ENCODE peak calls at places on chromosomes 11 and 22, in ten cellular contexts. M, H, S, F, Y, O, Q, W, P and K are unnamed samples. For H3K36me3 and H3K9me3, the result is how much of the 10 kb centered on the place peaks cover.

GRCh38 chr11:3147257-3147619 is 17.9 kb downstream of the OSBPL5 start:
- DNase-seq in Y (no peak), Q (peak), H (no peak), O (peak), S (peak), P (no peak), F (no peak), M (no peak), W (no peak), K (peak)

GRCh38 chr11:17280494-17281127 is 4.1 kb downstream of the NUCB2 start:
- DNase-seq in H (no peak), F (no peak), P (no peak), S (peak), Q (no peak), M (no peak), W (no peak), Y (no peak), O (no peak), K (no peak)

GRCh38 chr11:12540075-12540685 is 134.0 kb upstream of the TEAD1 start:
- DNase-seq in O (no peak), F (no peak), M (no peak), Y (no peak), Q (no peak), H (no peak), W (no peak), P (no peak), S (peak), K (no peak)

GRCh38 chr11:126485021-126485781 is 129.7 kb downstream of the ST3GAL4 start:
- DNase-seq in M (no peak), F (peak), O (no peak), H (no peak), P (no peak), Q (peak), S (peak), W (no peak), Y (no peak), K (no peak)

GRCh38 chr11:47418454-47419259 is 7.6 kb downstream of the PSMC3 start:
- DNase-seq in O (no peak), Q (no peak), Y (no peak), S (no peak), P (no peak), M (no peak), H (no peak), W (no peak), F (no peak), K (no peak)

GRCh38 chr11:116777056-116777455 is 4.3 kb upstream of the BUD13 start:
- DNase-seq in F (no peak), W (no peak), Y (no peak), S (no peak), H (no peak), M (no peak), O (no peak), Q (no peak), P (no peak), K (no peak)

GRCh38 chr11:96215094-96215782 is 127.8 kb downstream of the MAML2 start:
- DNase-seq in O (no peak), W (no peak), H (no peak), M (peak), Y (no peak), S (peak), F (no peak), P (no peak), Q (no peak), K (no peak)

GRCh38 chr11:64266339-64266738 is 15.0 kb downstream of the PLCB3 start:
- DNase-seq in S (no peak), O (no peak), F (no peak), H (no peak), P (no peak), M (no peak), Q (peak), Y (no peak), W (peak), K (peak)

GRCh38 chr11:72743321-72744221 is 8.6 kb downstream of the ARAP1 start:
- DNase-seq in H (no peak), F (no peak), Q (peak), O (no peak), Y (no peak), P (no peak), W (no peak), S (no peak), M (no peak), K (no peak)

GRCh38 chr11:109015283-109015682 is 350.4 kb downstream of the DDX10 start:
- DNase-seq in M (peak), Y (no peak), O (no peak), F (peak), S (peak), H (no peak), W (no peak), P (no peak), Q (no peak), K (no peak)

GRCh38 chr11:116782728-116783127 is 5.1 kb downstream of the ZPR1 start:
- DNase-seq in Q (no peak), H (no peak), P (no peak), S (peak), F (peak), O (no peak), M (no peak), W (no peak), Y (no peak), K (no peak)

GRCh38 chr11:112837162-112837826 is 123.9 kb upstream of the NCAM1 start:
- DNase-seq in F (no peak), H (peak), W (no peak), S (no peak), O (no peak), M (no peak), Q (no peak), P (no peak), Y (no peak), K (no peak)

GRCh38 chr11:111938687-111939160 is 1.6 kb downstream of the DIXDC1 start:
- DNase-seq in Q (no peak), H (no peak), O (no peak), W (no peak), Y (no peak), F (peak), M (peak), S (peak), P (no peak), K (no peak)

GRCh38 chr11:118746988-118747585 is 43.9 kb downstream of the DDX6 start:
- DNase-seq in M (no peak), W (no peak), P (no peak), F (no peak), Y (no peak), O (no peak), H (no peak), S (peak), Q (no peak), K (no peak)
- H3K4me3 ChIP-seq in M (no peak), W (no peak), P (no peak), F (no peak), Y (no peak), O (no peak), H (no peak), S (no peak), Q (no peak), K (no peak)

GRCh38 chr22:49787861-49788260 is 39.8 kb downstream of the BRD1 start:
- DNase-seq in P (no peak), O (no peak), F (no peak), S (no peak), Y (no peak), M (no peak), Q (no peak), W (no peak), H (no peak), K (no peak)
- H3K36me3 ChIP-seq in P (half or more), O (under half), F (under half), S (under half), Y (half or more), M (half or more), Q (under half), W (under half), H (under half), K (under half)

DNA sequence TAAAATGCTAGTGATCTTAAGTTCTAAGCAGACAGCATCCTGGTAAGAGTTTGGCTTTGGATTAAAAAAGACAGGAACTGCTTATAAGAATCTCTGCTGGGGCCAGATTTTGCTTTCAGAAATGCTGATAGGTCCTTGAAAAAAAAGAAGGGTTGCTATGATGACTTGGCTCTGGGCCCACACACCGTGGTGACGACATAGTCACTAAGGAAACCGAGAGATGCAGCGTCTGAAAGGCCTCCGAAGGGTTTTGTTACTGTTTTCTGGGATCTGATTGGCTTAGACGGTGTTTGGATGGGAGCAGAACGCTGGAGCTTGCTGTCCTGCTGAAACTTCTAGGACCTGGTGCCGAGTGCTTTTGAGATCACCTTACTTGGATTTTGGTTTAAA is 8.4 kb downstream of the FAM118A start:
- DNase-seq in H (peak), Y (no peak), M (peak), S (peak), W (peak), O (peak), Q (peak), P (peak), F (peak), K (peak)
- H3K9me3 ChIP-seq in H (under half), Y (under half), M (under half), S (under half), W (under half), O (under half), Q (under half), P (under half), F (under half), K (under half)

DNA sequence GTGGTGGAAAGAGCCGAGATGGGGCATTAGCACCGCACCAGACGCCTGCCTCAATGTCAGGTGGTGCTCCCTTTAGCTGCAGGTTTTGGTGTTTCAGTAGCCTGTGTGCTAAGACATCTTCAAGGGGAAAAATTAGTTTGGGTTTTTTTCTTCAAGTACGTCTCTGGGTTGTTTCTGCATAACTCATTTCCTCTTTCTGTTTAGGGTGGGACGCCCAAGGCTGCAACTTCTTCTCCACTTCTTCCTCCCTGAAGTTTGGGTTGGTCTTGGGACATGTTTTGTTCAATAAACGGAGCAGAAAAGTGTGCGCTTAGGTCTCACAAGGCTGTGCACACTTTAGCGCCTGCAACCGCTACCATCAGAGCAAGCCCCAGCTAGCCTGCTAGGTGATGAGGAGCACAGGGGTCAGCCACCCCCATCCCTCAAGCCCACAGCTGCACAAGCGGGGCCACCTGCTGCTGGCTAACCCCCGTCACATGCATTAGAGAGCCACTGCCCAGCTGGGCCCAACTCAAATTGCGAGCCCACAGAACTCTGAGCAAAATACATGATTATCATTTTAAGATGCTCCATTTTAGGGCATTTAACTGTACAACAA is 1495.8 kb downstream of the TBC1D22A start:
- DNase-seq in P (peak), F (no peak), O (no peak), Y (no peak), M (no peak), W (no peak), Q (no peak), H (no peak), S (no peak), K (no peak)
- H3K4me3 ChIP-seq in P (no peak), F (no peak), O (no peak), Y (no peak), M (no peak), W (no peak), Q (no peak), H (no peak), S (no peak), K (no peak)

DNA sequence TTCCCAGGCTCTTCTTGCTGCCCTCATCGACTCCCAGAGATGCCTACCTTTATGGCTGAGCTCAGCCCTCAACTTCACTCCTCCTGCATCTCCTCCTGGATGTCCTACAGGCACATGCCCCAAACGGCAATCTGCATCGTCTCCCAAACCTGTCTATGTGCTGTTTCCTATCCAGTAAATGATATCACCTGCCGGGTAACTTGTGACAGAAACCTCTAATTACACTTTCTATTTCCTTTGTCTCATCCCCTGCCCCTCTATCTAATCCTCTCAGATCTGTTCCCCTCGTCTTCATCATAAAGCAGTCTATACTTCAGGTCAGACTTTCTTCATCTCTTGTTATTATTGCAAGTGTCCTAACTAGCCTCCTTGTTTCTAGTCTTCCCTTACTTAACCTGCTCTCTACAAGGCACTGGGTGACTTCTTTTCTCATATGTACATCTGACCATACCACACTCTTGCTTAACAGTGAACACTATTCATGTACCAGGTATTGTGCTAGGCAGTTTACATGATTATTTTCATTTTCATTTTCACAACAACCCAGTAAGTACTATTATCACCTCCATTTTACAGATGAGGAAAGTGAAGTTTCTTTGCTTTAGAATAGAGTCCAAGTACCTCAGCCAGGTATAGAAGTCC is 21.9 kb upstream of the UCP3 start:
- DNase-seq in Y (no peak), M (no peak), H (no peak), P (no peak), S (no peak), W (no peak), Q (no peak), F (no peak), O (no peak), K (no peak)
- H3K36me3 ChIP-seq in Y (under half), M (under half), H (under half), P (half or more), S (under half), W (under half), Q (under half), F (under half), O (under half), K (under half)

GRCh38 chr22:49015459-49015858 is 812.2 kb downstream of the BRD1 start:
- DNase-seq in O (no peak), Q (no peak), F (no peak), P (peak), Y (no peak), S (no peak), M (no peak), W (no peak), H (no peak), K (peak)
- H3K9me3 ChIP-seq in O (under half), Q (under half), F (under half), P (under half), Y (under half), S (under half), M (under half), W (under half), H (under half), K (under half)

GRCh38 chr22:17706947-17707346 is 67.3 kb downstream of the BID start:
- DNase-seq in M (no peak), P (no peak), S (no peak), W (no peak), Q (no peak), F (no peak), Y (no peak), H (no peak), O (no peak), K (no peak)
- H3K4me3 ChIP-seq in M (peak), P (peak), S (peak), W (peak), Q (peak), F (peak), Y (no peak), H (no peak), O (peak), K (no peak)

GRCh38 chr11:131510662-131511061 is 140.2 kb downstream of the NTM start:
- DNase-seq in O (no peak), W (no peak), M (no peak), Y (no peak), S (no peak), P (no peak), F (no peak), H (no peak), Q (no peak), K (no peak)

GRCh38 chr11:131514062-131514461 is 143.6 kb downstream of the NTM start:
- DNase-seq in Q (no peak), M (no peak), W (no peak), P (no peak), F (no peak), O (no peak), H (no peak), Y (no peak), S (no peak), K (no peak)

GRCh38 chr11:131511794-131512193 is 141.4 kb downstream of the NTM start:
- DNase-seq in S (no peak), P (no peak), Y (no peak), W (no peak), H (peak), O (no peak), Q (peak), F (no peak), M (no peak), K (no peak)

GRCh38 chr11:131506376-131506775 is 136.0 kb downstream of the NTM start:
- DNase-seq in H (no peak), M (no peak), F (no peak), S (no peak), O (no peak), Q (no peak), P (no peak), Y (no peak), W (no peak), K (no peak)

GRCh38 chr11:131512228-131512627 is 141.8 kb downstream of the NTM start:
- DNase-seq in H (no peak), P (no peak), F (no peak), Q (no peak), O (no peak), W (no peak), S (no peak), Y (no peak), M (no peak), K (no peak)
- H3K36me3 ChIP-seq in H (under half), P (under half), F (under half), Q (under half), O (under half), W (under half), S (under half), Y (under half), M (under half), K (under half)